ENCODE peak calls at places on chromosomes 3 and 15, in ten cellular contexts. One of them, this sample, is unnamed. For H3K4me1, the result is how much of the 10 kb centered on the place peaks cover.

GRCh38 chr15:79644091-79644490 is 212.0 kb downstream of the MINAR1 start:
- DNase-seq in sigmoid colon: no peak
- DNase-seq in tibial nerve: no peak
- DNase-seq in heart left ventricle: no peak
- DNase-seq in ovary: no peak
- DNase-seq in IMR-90: peak
- DNase-seq in esophagus muscularis mucosa: no peak
- DNase-seq in stomach: no peak
- DNase-seq in HCT116: no peak
- DNase-seq in K562: no peak
- DNase-seq in this sample: no peak

GRCh38 chr3:49120096-49120437 is 556 bp downstream of the USP19 start:
- DNase-seq in tibial nerve: no peak
- DNase-seq in stomach: no peak
- DNase-seq in esophagus muscularis mucosa: no peak
- DNase-seq in ovary: no peak
- DNase-seq in IMR-90: peak
- DNase-seq in sigmoid colon: no peak
- DNase-seq in heart left ventricle: no peak
- DNase-seq in K562: peak
- DNase-seq in HCT116: no peak
- DNase-seq in this sample: no peak

GRCh38 chr15:81293728-81294500 is 30.0 kb downstream of the STARD5 start:
- DNase-seq in stomach: peak
- DNase-seq in heart left ventricle: no peak
- DNase-seq in IMR-90: no peak
- DNase-seq in tibial nerve: no peak
- DNase-seq in esophagus muscularis mucosa: no peak
- DNase-seq in K562: no peak
- DNase-seq in ovary: no peak
- DNase-seq in HCT116: no peak
- DNase-seq in sigmoid colon: no peak
- DNase-seq in this sample: no peak

GRCh38 chr15:86235667-86236066 is 156.0 kb downstream of the AGBL1 start:
- DNase-seq in ovary: no peak
- DNase-seq in K562: no peak
- DNase-seq in heart left ventricle: no peak
- DNase-seq in stomach: no peak
- DNase-seq in sigmoid colon: no peak
- DNase-seq in esophagus muscularis mucosa: no peak
- DNase-seq in tibial nerve: no peak
- DNase-seq in HCT116: no peak
- DNase-seq in IMR-90: no peak
- DNase-seq in this sample: no peak

GRCh38 chr3:143820466-143821221 is 27.6 kb downstream of the SLC9A9 start:
- DNase-seq in tibial nerve: no peak
- DNase-seq in stomach: no peak
- DNase-seq in heart left ventricle: no peak
- DNase-seq in sigmoid colon: no peak
- DNase-seq in K562: no peak
- DNase-seq in esophagus muscularis mucosa: peak
- DNase-seq in IMR-90: no peak
- DNase-seq in HCT116: no peak
- DNase-seq in ovary: no peak
- DNase-seq in this sample: no peak

GRCh38 chr3:150035400-150035799 is 64.7 kb upstream of the PFN2 start:
- DNase-seq in esophagus muscularis mucosa: peak
- DNase-seq in heart left ventricle: no peak
- DNase-seq in tibial nerve: no peak
- DNase-seq in IMR-90: no peak
- DNase-seq in sigmoid colon: no peak
- DNase-seq in K562: no peak
- DNase-seq in ovary: no peak
- DNase-seq in HCT116: no peak
- DNase-seq in stomach: no peak
- DNase-seq in this sample: no peak

GRCh38 chr3:152957488-152957887 is 122.6 kb downstream of the P2RY1 start:
- DNase-seq in tibial nerve: no peak
- DNase-seq in heart left ventricle: no peak
- DNase-seq in stomach: no peak
- DNase-seq in ovary: no peak
- DNase-seq in esophagus muscularis mucosa: no peak
- DNase-seq in sigmoid colon: no peak
- DNase-seq in K562: no peak
- DNase-seq in IMR-90: no peak
- DNase-seq in HCT116: no peak
- DNase-seq in this sample: no peak

GRCh38 chr15:42085236-42085605 is 9.1 kb downstream of the PLA2G4D start:
- DNase-seq in esophagus muscularis mucosa: no peak
- DNase-seq in tibial nerve: no peak
- DNase-seq in sigmoid colon: no peak
- DNase-seq in HCT116: no peak
- DNase-seq in stomach: peak
- DNase-seq in heart left ventricle: no peak
- DNase-seq in ovary: no peak
- DNase-seq in K562: no peak
- DNase-seq in IMR-90: no peak
- DNase-seq in this sample: no peak

GRCh38 chr15:72534522-72534921 is 60.4 kb downstream of the ARIH1 start:
- DNase-seq in esophagus muscularis mucosa: no peak
- DNase-seq in sigmoid colon: no peak
- DNase-seq in ovary: no peak
- DNase-seq in tibial nerve: no peak
- DNase-seq in IMR-90: no peak
- DNase-seq in HCT116: no peak
- DNase-seq in stomach: no peak
- DNase-seq in K562: no peak
- DNase-seq in heart left ventricle: no peak
- DNase-seq in this sample: no peak

GRCh38 chr15:26235148-26235769 is 372.1 kb upstream of the ATP10A start:
- DNase-seq in stomach: no peak
- DNase-seq in tibial nerve: no peak
- DNase-seq in sigmoid colon: no peak
- DNase-seq in ovary: no peak
- DNase-seq in esophagus muscularis mucosa: no peak
- DNase-seq in K562: no peak
- DNase-seq in HCT116: no peak
- DNase-seq in heart left ventricle: no peak
- DNase-seq in IMR-90: no peak
- DNase-seq in this sample: no peak

GRCh38 chr3:141109761-141110160 is 58.6 kb downstream of the SPSB4 start:
- DNase-seq in HCT116: no peak
- DNase-seq in tibial nerve: no peak
- DNase-seq in stomach: no peak
- DNase-seq in IMR-90: no peak
- DNase-seq in esophagus muscularis mucosa: no peak
- DNase-seq in ovary: no peak
- DNase-seq in heart left ventricle: peak
- DNase-seq in K562: no peak
- DNase-seq in sigmoid colon: no peak
- DNase-seq in this sample: no peak

GRCh38 chr15:66996099-66996498 is 69.3 kb upstream of the SMAD3 start:
- DNase-seq in ovary: no peak
- DNase-seq in HCT116: no peak
- DNase-seq in K562: no peak
- DNase-seq in tibial nerve: no peak
- DNase-seq in stomach: no peak
- DNase-seq in heart left ventricle: no peak
- DNase-seq in IMR-90: peak
- DNase-seq in sigmoid colon: no peak
- DNase-seq in esophagus muscularis mucosa: peak
- DNase-seq in this sample: no peak

GRCh38 chr3:72310028-72310987 is 525.4 kb upstream of the PROK2 start:
- DNase-seq in stomach: no peak
- DNase-seq in K562: peak
- DNase-seq in ovary: no peak
- DNase-seq in HCT116: no peak
- DNase-seq in sigmoid colon: no peak
- DNase-seq in IMR-90: peak
- DNase-seq in esophagus muscularis mucosa: no peak
- DNase-seq in heart left ventricle: peak
- DNase-seq in tibial nerve: no peak
- DNase-seq in this sample: no peak

GRCh38 chr3:39103324-39103693 is 4.1 kb downstream of the GORASP1 start:
- DNase-seq in ovary: no peak
- DNase-seq in tibial nerve: no peak
- DNase-seq in sigmoid colon: no peak
- DNase-seq in K562: peak
- DNase-seq in HCT116: no peak
- DNase-seq in esophagus muscularis mucosa: no peak
- DNase-seq in heart left ventricle: no peak
- DNase-seq in stomach: no peak
- DNase-seq in IMR-90: no peak
- DNase-seq in this sample: no peak

GRCh38 chr3:152885066-152885465 is 50.1 kb downstream of the P2RY1 start:
- DNase-seq in HCT116: no peak
- DNase-seq in K562: no peak
- DNase-seq in heart left ventricle: no peak
- DNase-seq in stomach: no peak
- DNase-seq in ovary: no peak
- DNase-seq in esophagus muscularis mucosa: no peak
- DNase-seq in sigmoid colon: no peak
- DNase-seq in tibial nerve: no peak
- DNase-seq in IMR-90: no peak
- DNase-seq in this sample: no peak

DNA sequence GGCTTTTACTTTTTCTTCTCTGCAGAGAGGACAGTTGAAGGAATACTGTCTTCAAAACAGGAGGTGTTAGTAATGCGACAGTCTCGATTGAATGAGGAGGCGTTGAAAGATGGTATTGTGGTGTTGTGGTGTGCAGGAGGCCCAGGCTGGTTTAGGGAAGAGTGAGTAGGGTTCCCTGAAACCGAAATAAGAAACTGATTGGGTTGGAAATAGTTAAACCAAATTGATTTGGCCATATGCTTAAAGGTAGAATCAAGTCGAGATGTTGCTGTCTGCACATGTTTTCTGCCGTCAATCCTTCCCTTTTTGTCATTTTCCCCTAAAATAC is 848 bp downstream of the ATP6V1A start:
- DNase-seq in tibial nerve: no peak
- DNase-seq in ovary: no peak
- DNase-seq in stomach: no peak
- DNase-seq in heart left ventricle: no peak
- DNase-seq in IMR-90: no peak
- DNase-seq in HCT116: no peak
- DNase-seq in sigmoid colon: no peak
- DNase-seq in K562: peak
- DNase-seq in esophagus muscularis mucosa: no peak
- DNase-seq in this sample: no peak
- H3K27ac ChIP-seq in tibial nerve: peak
- H3K27ac ChIP-seq in ovary: no peak
- H3K27ac ChIP-seq in stomach: peak
- H3K27ac ChIP-seq in heart left ventricle: no peak
- H3K27ac ChIP-seq in IMR-90: peak
- H3K27ac ChIP-seq in HCT116: peak
- H3K27ac ChIP-seq in sigmoid colon: peak
- H3K27ac ChIP-seq in K562: peak
- H3K27ac ChIP-seq in esophagus muscularis mucosa: peak
- H3K27ac ChIP-seq in this sample: peak

GRCh38 chr3:36989568-36989967 is 3.4 kb downstream of the EPM2AIP1 start:
- DNase-seq in sigmoid colon: no peak
- DNase-seq in IMR-90: no peak
- DNase-seq in esophagus muscularis mucosa: no peak
- DNase-seq in heart left ventricle: no peak
- DNase-seq in tibial nerve: no peak
- DNase-seq in HCT116: no peak
- DNase-seq in stomach: no peak
- DNase-seq in K562: no peak
- DNase-seq in ovary: no peak
- DNase-seq in this sample: no peak
- TF ChIP-seq POLR2A in sigmoid colon: no peak
- TF ChIP-seq POLR2A in IMR-90: no peak
- TF ChIP-seq POLR2A in esophagus muscularis mucosa: no peak
- TF ChIP-seq POLR2A in heart left ventricle: no peak
- TF ChIP-seq POLR2A in tibial nerve: no peak
- TF ChIP-seq POLR2A in HCT116: no peak
- TF ChIP-seq POLR2A in stomach: no peak
- TF ChIP-seq POLR2A in K562: no peak
- TF ChIP-seq POLR2A in ovary: no peak
- TF ChIP-seq POLR2A in this sample: no peak

GRCh38 chr15:98953950-98954349 is 53.6 kb downstream of the PGPEP1L start:
- DNase-seq in tibial nerve: no peak
- DNase-seq in ovary: peak
- DNase-seq in heart left ventricle: peak
- DNase-seq in esophagus muscularis mucosa: no peak
- DNase-seq in IMR-90: no peak
- DNase-seq in K562: no peak
- DNase-seq in sigmoid colon: no peak
- DNase-seq in HCT116: no peak
- DNase-seq in stomach: no peak
- DNase-seq in this sample: no peak

GRCh38 chr15:98954411-98954810 is 53.2 kb downstream of the PGPEP1L start:
- DNase-seq in esophagus muscularis mucosa: no peak
- DNase-seq in IMR-90: peak
- DNase-seq in ovary: peak
- DNase-seq in tibial nerve: peak
- DNase-seq in HCT116: no peak
- DNase-seq in stomach: no peak
- DNase-seq in sigmoid colon: peak
- DNase-seq in K562: no peak
- DNase-seq in heart left ventricle: peak
- DNase-seq in this sample: no peak

GRCh38 chr15:98955980-98956723 is 51.4 kb downstream of the PGPEP1L start:
- DNase-seq in stomach: no peak
- DNase-seq in HCT116: no peak
- DNase-seq in K562: no peak
- DNase-seq in tibial nerve: no peak
- DNase-seq in heart left ventricle: no peak
- DNase-seq in sigmoid colon: no peak
- DNase-seq in esophagus muscularis mucosa: no peak
- DNase-seq in IMR-90: no peak
- DNase-seq in ovary: no peak
- DNase-seq in this sample: no peak

GRCh38 chr15:98956796-98957553 is 50.6 kb downstream of the PGPEP1L start:
- DNase-seq in HCT116: no peak
- DNase-seq in sigmoid colon: no peak
- DNase-seq in tibial nerve: no peak
- DNase-seq in ovary: no peak
- DNase-seq in IMR-90: no peak
- DNase-seq in K562: peak
- DNase-seq in stomach: no peak
- DNase-seq in heart left ventricle: no peak
- DNase-seq in esophagus muscularis mucosa: no peak
- DNase-seq in this sample: no peak

GRCh38 chr15:98955331-98955730 is 52.3 kb downstream of the PGPEP1L start:
- DNase-seq in IMR-90: no peak
- DNase-seq in HCT116: no peak
- DNase-seq in stomach: no peak
- DNase-seq in K562: no peak
- DNase-seq in sigmoid colon: peak
- DNase-seq in heart left ventricle: peak
- DNase-seq in esophagus muscularis mucosa: no peak
- DNase-seq in ovary: peak
- DNase-seq in tibial nerve: peak
- DNase-seq in this sample: no peak
- H3K4me1 ChIP-seq in IMR-90: under half
- H3K4me1 ChIP-seq in HCT116: under half
- H3K4me1 ChIP-seq in stomach: under half
- H3K4me1 ChIP-seq in K562: under half
- H3K4me1 ChIP-seq in sigmoid colon: half or more
- H3K4me1 ChIP-seq in heart left ventricle: under half
- H3K4me1 ChIP-seq in esophagus muscularis mucosa: half or more
- H3K4me1 ChIP-seq in ovary: under half
- H3K4me1 ChIP-seq in tibial nerve: under half
- H3K4me1 ChIP-seq in this sample: under half

GRCh38 chr15:91348812-91349500 is 248.9 kb downstream of the SV2B start:
- DNase-seq in stomach: no peak
- DNase-seq in HCT116: no peak
- DNase-seq in heart left ventricle: no peak
- DNase-seq in IMR-90: no peak
- DNase-seq in ovary: no peak
- DNase-seq in K562: no peak
- DNase-seq in tibial nerve: no peak
- DNase-seq in esophagus muscularis mucosa: no peak
- DNase-seq in sigmoid colon: no peak
- DNase-seq in this sample: no peak
- H3K27ac ChIP-seq in stomach: no peak
- H3K27ac ChIP-seq in HCT116: no peak
- H3K27ac ChIP-seq in heart left ventricle: no peak
- H3K27ac ChIP-seq in IMR-90: no peak
- H3K27ac ChIP-seq in ovary: no peak
- H3K27ac ChIP-seq in K562: no peak
- H3K27ac ChIP-seq in tibial nerve: no peak
- H3K27ac ChIP-seq in esophagus muscularis mucosa: no peak
- H3K27ac ChIP-seq in sigmoid colon: no peak
- H3K27ac ChIP-seq in this sample: no peak

This sample was measured in esophagus squamous epithelium.